ENCODE peak calls at places on chromosomes 12 and 14, in nine cellular contexts. Q is mucosa of descending colon; Z is upper lobe of right lung; O is psoas muscle; D is neural progenitor cell; U is astrocyte of the spinal cord; M is fibroblast of mammary gland; I is endothelial cell of umbilical vein; N is CD4-positive, alpha-beta T cell. L is an unnamed sample.

GRCh38 chr12:120317258-120318105 is 10.1 kb downstream of the PLA2G1B start:
- DNase-seq in I (peak), D (peak), U (peak), Q (peak), M (peak), Z (peak), O (peak), N (peak), L (peak)

GRCh38 chr14:64983439-64984310 is 3.0 kb upstream of the FNTB start:
- DNase-seq in Z (no peak), U (peak), D (peak), N (no peak), Q (no peak), M (peak), O (no peak), I (peak), L (no peak)

GRCh38 chr14:67951529-67952120 is 132.0 kb downstream of the RAD51B start:
- DNase-seq in D (no peak), M (peak), N (no peak), O (no peak), U (no peak), I (no peak), Q (no peak), Z (no peak), L (no peak)

GRCh38 chr12:131438874-131439273 is 272.0 kb upstream of the SFSWAP start:
- DNase-seq in M (no peak), Q (no peak), D (peak), U (no peak), O (no peak), N (no peak), Z (no peak), I (no peak), L (peak)

GRCh38 chr14:55976219-55976618 is 142.0 kb upstream of the PELI2 start:
- DNase-seq in Q (peak), I (peak), O (no peak), M (no peak), Z (no peak), U (no peak), N (no peak), D (no peak), L (no peak)

GRCh38 chr14:80636071-80636470 is 305.5 kb downstream of the CEP128 start:
- DNase-seq in M (peak), Z (no peak), Q (no peak), D (peak), N (no peak), O (no peak), U (no peak), I (no peak), L (no peak)

GRCh38 chr12:50088577-50089335 is 3.6 kb downstream of the SMARCD1 start:
- DNase-seq in I (peak), U (peak), N (no peak), O (no peak), M (peak), Z (no peak), Q (no peak), D (peak), L (peak)

GRCh38 chr14:22509036-22509709 is 79.9 kb downstream of the DAD1 start:
- DNase-seq in D (no peak), Q (no peak), M (no peak), U (no peak), I (no peak), O (no peak), N (no peak), Z (no peak), L (no peak)

GRCh38 chr12:58920102-58920955 is at the start of gene LRIG3:
- DNase-seq in U (peak), I (peak), O (peak), N (no peak), D (peak), Z (peak), Q (peak), M (peak), L (peak)

GRCh38 chr12:116070420-116070819 is 207.1 kb downstream of the MED13L start:
- DNase-seq in O (no peak), Q (no peak), I (no peak), Z (no peak), D (no peak), U (no peak), M (no peak), N (no peak), L (no peak)

GRCh38 chr14:21071225-21072041 is 1.3 kb downstream of the ARHGEF40 start:
- DNase-seq in O (peak), I (peak), D (peak), M (peak), N (no peak), Z (peak), Q (peak), U (peak), L (peak)

DNA sequence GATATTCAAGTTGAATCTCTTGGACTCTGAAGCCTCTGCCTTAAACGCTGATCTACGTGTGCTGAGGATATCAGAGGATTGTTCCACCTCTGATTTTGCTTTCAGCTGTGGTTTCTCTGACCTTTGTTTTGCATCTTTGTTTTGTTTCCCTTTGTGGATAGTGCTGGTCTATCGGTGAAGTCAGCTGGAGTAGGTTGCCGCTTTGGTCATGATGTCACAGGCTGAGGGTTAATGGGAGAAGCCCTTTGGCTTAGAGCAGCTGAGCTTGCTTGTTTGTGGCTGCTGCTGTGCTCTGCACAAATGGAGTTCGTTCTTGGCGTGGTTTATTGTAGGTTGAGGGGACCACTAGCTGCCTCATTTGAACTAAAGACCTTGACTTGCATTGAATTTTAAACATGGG is 284.3 kb upstream of the E2F7 start:
- DNase-seq in U (peak), Q (no peak), O (no peak), N (no peak), M (peak), I (no peak), D (no peak), Z (no peak), L (no peak)
- TF ChIP-seq CTCF in U (no peak), Q (no peak), O (no peak), N (no peak), M (no peak), I (no peak), D (no peak), Z (no peak), L (no peak)

GRCh38 chr12:10031771-10032175 is 1.3 kb downstream of the CLEC9A start:
- DNase-seq in U (peak), Z (no peak), Q (no peak), O (no peak), D (no peak), N (no peak), M (peak), I (peak), L (no peak)

GRCh38 chr12:10030446-10030845 is at the start of gene CLEC9A:
- DNase-seq in Z (no peak), N (no peak), I (no peak), O (no peak), D (no peak), Q (no peak), M (no peak), U (no peak), L (no peak)

GRCh38 chr12:10031318-10031717 is 836 bp downstream of the CLEC9A start:
- DNase-seq in D (no peak), I (no peak), M (peak), U (peak), Z (no peak), Q (no peak), O (no peak), N (no peak), L (no peak)

DNA sequence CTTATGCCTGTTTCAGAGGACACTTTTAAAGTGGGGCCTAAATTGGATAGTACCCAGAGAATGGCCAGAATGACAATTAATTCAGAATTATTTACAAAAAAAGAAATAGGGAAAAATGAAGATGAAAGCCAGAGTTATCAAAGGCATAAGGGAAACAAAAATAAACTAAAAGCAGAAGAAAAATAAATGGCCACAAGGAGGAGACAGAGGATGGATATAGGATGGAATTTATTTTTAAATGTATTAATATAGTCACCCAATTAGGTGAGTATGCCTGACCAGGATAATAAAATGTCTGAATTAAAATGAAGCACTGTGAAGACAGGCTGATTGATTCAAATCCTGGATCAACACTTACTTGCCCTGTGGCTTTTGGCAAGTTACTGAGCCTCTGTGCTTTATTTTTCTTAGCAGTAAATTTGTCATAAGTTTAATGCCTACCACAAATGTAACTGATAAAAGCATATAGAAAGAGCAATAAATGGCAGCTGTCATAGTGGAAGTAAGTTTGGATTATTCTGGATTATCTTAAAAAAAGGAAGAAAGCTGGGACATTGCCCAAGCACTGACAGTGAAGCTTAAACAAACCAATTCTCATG is 3.4 kb downstream of the CLEC9A start:
- DNase-seq in I (peak), N (no peak), D (no peak), Q (no peak), O (no peak), U (peak), M (peak), Z (no peak), L (no peak)
- TF ChIP-seq CTCF in I (peak), N (no peak), D (peak), Q (no peak), O (peak), U (peak), M (peak), Z (peak), L (no peak)

GRCh38 chr12:7091660-7092228 is 501 bp downstream of the C1R start:
- DNase-seq in O (peak), I (no peak), Z (peak), N (no peak), D (no peak), Q (no peak), U (no peak), M (no peak), L (no peak)
- TF ChIP-seq CTCF in O (no peak), I (no peak), Z (no peak), N (no peak), D (no peak), Q (no peak), U (no peak), M (no peak), L (no peak)

GRCh38 chr12:15015121-15015520 is 42.3 kb downstream of the PDE6H start:
- DNase-seq in U (no peak), I (no peak), O (no peak), Z (no peak), M (no peak), N (no peak), Q (no peak), D (no peak), L (no peak)

GRCh38 chr12:15013634-15014169 is 40.9 kb downstream of the PDE6H start:
- DNase-seq in M (no peak), Z (no peak), I (no peak), O (no peak), U (no peak), D (no peak), Q (no peak), N (no peak), L (no peak)

GRCh38 chr12:15014708-15015107 is 41.9 kb downstream of the PDE6H start:
- DNase-seq in O (no peak), M (no peak), N (no peak), I (no peak), Q (no peak), Z (no peak), D (no peak), U (no peak), L (no peak)

DNA sequence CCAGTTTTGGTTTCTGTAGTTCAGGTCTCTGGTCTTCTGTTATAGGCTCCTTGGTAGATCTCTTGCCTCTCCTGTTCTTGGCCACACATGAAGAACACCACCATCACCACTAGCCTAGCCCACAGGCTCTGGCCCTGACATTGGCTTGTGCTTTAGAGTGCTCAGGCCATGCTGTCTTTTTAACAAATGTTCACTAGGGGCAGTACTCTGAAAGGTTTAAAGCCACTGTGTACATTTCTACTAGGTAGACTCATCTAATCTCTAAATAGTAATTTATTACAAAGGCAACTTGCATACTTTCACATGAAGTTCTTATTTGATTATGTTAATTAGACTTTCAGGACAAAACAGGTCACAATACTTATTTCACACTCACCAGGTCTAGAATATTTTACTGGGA is 38.3 kb downstream of the PDE6H start:
- DNase-seq in M (peak), O (no peak), N (no peak), Q (no peak), U (no peak), D (no peak), Z (no peak), I (no peak), L (no peak)
- TF ChIP-seq CTCF in M (peak), O (no peak), N (peak), Q (no peak), U (peak), D (peak), Z (peak), I (no peak), L (peak)

DNA sequence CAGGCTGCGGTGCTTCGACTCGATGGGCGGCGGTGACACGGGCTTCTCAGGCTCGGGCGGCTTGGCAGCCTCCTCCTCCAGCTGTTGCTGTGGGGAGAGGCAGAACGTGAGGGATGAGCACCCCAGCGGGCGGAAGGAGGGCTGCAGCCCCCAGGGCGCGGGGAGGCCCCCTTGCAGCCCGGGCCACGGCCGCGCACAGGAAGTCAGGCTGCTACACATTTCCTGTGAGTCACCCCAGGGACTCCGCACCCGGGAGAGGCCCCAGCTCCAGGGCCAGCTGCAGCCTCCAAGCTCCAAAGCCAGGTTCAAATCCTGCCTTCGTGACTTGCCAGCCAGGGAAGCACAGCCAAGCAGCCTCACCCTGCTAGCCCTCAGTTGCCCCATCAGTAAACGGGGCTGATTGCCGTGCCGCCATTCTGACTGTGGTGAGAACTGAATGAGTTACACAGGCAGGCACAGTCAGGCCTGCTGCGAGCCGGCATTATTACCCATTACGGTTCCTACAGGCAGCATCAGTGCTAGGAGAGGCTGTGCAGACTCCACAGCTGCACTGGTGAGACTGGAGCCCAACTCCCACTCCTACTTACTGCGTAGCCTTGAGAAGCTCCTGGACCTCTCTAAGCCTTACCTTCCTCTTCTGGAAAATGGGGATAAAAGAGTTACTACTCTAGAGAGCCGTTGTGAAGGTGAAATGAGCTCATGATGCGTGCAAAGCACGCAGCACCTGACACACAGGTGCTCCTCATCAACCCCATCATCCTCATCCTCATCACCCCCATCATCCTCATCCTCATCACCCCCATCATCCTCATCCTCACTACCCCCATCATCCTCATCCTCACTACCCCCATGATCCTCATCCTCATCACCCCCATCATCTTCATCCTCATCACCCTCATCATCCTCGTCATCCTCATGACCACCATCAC is 100.9 kb downstream of the NCOR2 start:
- DNase-seq in M (peak), Z (no peak), Q (peak), I (peak), D (no peak), U (peak), O (peak), N (peak), L (no peak)
- TF ChIP-seq CTCF in M (no peak), Z (no peak), Q (no peak), I (peak), D (no peak), U (peak), O (no peak), N (peak), L (no peak)

GRCh38 chr12:44812062-44812461 is 64.1 kb downstream of the NELL2 start:
- DNase-seq in N (no peak), O (no peak), U (no peak), M (peak), I (no peak), Z (no peak), Q (no peak), D (no peak), L (peak)
- TF ChIP-seq CTCF in N (peak), O (no peak), U (no peak), M (peak), I (no peak), Z (no peak), Q (no peak), D (peak), L (peak)

GRCh38 chr12:127205781-127206535 is 1061.0 kb upstream of the TMEM132C start:
- DNase-seq in Q (no peak), I (no peak), O (no peak), Z (no peak), D (no peak), N (no peak), U (no peak), M (no peak), L (no peak)
- TF ChIP-seq CTCF in Q (no peak), I (no peak), O (no peak), Z (no peak), D (no peak), N (no peak), U (no peak), M (no peak), L (no peak)

GRCh38 chr12:90987520-90987919 is 17.3 kb downstream of the EPYC start:
- DNase-seq in Q (no peak), O (no peak), N (no peak), D (no peak), Z (no peak), U (no peak), I (no peak), M (no peak), L (no peak)
- TF ChIP-seq CTCF in Q (no peak), O (no peak), N (no peak), D (peak), Z (peak), U (peak), I (no peak), M (peak), L (no peak)

L was measured in WERI-Rb-1.